ENCODE peak calls at places on chromosomes 4 and X, in eight cellular contexts. One of them, this sample, is unnamed.

GRCh38 chrX:41332408-41332987 is 1.5 kb upstream of the DDX3X start:
- DNase-seq in CD4-positive, alpha-beta memory T cell: no peak
- DNase-seq in sigmoid colon: peak; percentile 83
- DNase-seq in small intestine: no peak
- DNase-seq in IMR-90: peak; percentile 44
- DNase-seq in fibroblast of lung: peak; percentile 37
- DNase-seq in aorta: no peak
- DNase-seq in psoas muscle: no peak
- DNase-seq in this sample: no peak

GRCh38 chr4:169963998-169964397 is 62.2 kb downstream of the MFAP3L start:
- DNase-seq in aorta: no peak
- DNase-seq in CD4-positive, alpha-beta memory T cell: no peak
- DNase-seq in IMR-90: no peak
- DNase-seq in fibroblast of lung: no peak
- DNase-seq in sigmoid colon: no peak
- DNase-seq in small intestine: no peak
- DNase-seq in psoas muscle: no peak
- DNase-seq in this sample: no peak

GRCh38 chrX:110001702-110002299 is 1.1 kb upstream of the TMEM164 start:
- DNase-seq in small intestine: no peak
- DNase-seq in aorta: no peak
- DNase-seq in fibroblast of lung: no peak
- DNase-seq in CD4-positive, alpha-beta memory T cell: no peak
- DNase-seq in sigmoid colon: no peak
- DNase-seq in psoas muscle: no peak
- DNase-seq in IMR-90: no peak
- DNase-seq in this sample: no peak

GRCh38 chrX:24646745-24647182 is 383 bp downstream of the PCYT1B start:
- DNase-seq in fibroblast of lung: peak; percentile 14
- DNase-seq in psoas muscle: no peak
- DNase-seq in aorta: no peak
- DNase-seq in sigmoid colon: no peak
- DNase-seq in small intestine: no peak
- DNase-seq in IMR-90: no peak
- DNase-seq in CD4-positive, alpha-beta memory T cell: no peak
- DNase-seq in this sample: no peak

GRCh38 chrX:103616676-103617186 is 9.0 kb downstream of the TCEAL3 start:
- DNase-seq in small intestine: no peak
- DNase-seq in sigmoid colon: no peak
- DNase-seq in fibroblast of lung: no peak
- DNase-seq in aorta: no peak
- DNase-seq in CD4-positive, alpha-beta memory T cell: no peak
- DNase-seq in IMR-90: no peak
- DNase-seq in psoas muscle: no peak
- DNase-seq in this sample: no peak

GRCh38 chr4:123833156-123833555 is 436.6 kb downstream of the SPRY1 start:
- DNase-seq in IMR-90: peak; percentile 91
- DNase-seq in small intestine: no peak
- DNase-seq in psoas muscle: no peak
- DNase-seq in aorta: no peak
- DNase-seq in CD4-positive, alpha-beta memory T cell: no peak
- DNase-seq in fibroblast of lung: no peak
- DNase-seq in sigmoid colon: no peak
- DNase-seq in this sample: no peak

GRCh38 chr4:176778491-176778890 is 14.2 kb downstream of the VEGFC start:
- DNase-seq in aorta: no peak
- DNase-seq in sigmoid colon: no peak
- DNase-seq in fibroblast of lung: peak; percentile 84
- DNase-seq in IMR-90: peak; percentile 83
- DNase-seq in psoas muscle: no peak
- DNase-seq in CD4-positive, alpha-beta memory T cell: no peak
- DNase-seq in small intestine: no peak
- DNase-seq in this sample: no peak

GRCh38 chr4:5126857-5127256 is 75.6 kb downstream of the STK32B start:
- DNase-seq in fibroblast of lung: no peak
- DNase-seq in aorta: no peak
- DNase-seq in sigmoid colon: no peak
- DNase-seq in IMR-90: peak; percentile 17
- DNase-seq in small intestine: no peak
- DNase-seq in CD4-positive, alpha-beta memory T cell: no peak
- DNase-seq in psoas muscle: no peak
- DNase-seq in this sample: no peak

GRCh38 chrX:31199770-31200114 is 127.9 kb upstream of the FTHL17 start:
- DNase-seq in sigmoid colon: no peak
- DNase-seq in aorta: no peak
- DNase-seq in psoas muscle: no peak
- DNase-seq in small intestine: peak; percentile 73
- DNase-seq in fibroblast of lung: no peak
- DNase-seq in IMR-90: no peak
- DNase-seq in CD4-positive, alpha-beta memory T cell: no peak
- DNase-seq in this sample: no peak

GRCh38 chrX:24294619-24295018 is 19.2 kb downstream of the SUPT20HL2 start:
- DNase-seq in CD4-positive, alpha-beta memory T cell: no peak
- DNase-seq in fibroblast of lung: no peak
- DNase-seq in small intestine: no peak
- DNase-seq in psoas muscle: no peak
- DNase-seq in sigmoid colon: no peak
- DNase-seq in IMR-90: no peak
- DNase-seq in aorta: peak; percentile 53
- DNase-seq in this sample: peak; percentile 4

GRCh38 chr4:160498211-160498610 is 1395.3 kb downstream of the RAPGEF2 start:
- DNase-seq in small intestine: no peak
- DNase-seq in aorta: no peak
- DNase-seq in fibroblast of lung: no peak
- DNase-seq in psoas muscle: no peak
- DNase-seq in sigmoid colon: no peak
- DNase-seq in CD4-positive, alpha-beta memory T cell: no peak
- DNase-seq in IMR-90: no peak
- DNase-seq in this sample: no peak

GRCh38 chrX:72305286-72306084 is at the start of gene CITED1:
- DNase-seq in small intestine: no peak
- DNase-seq in aorta: no peak
- DNase-seq in CD4-positive, alpha-beta memory T cell: no peak
- DNase-seq in sigmoid colon: no peak
- DNase-seq in psoas muscle: no peak
- DNase-seq in IMR-90: no peak
- DNase-seq in fibroblast of lung: no peak
- DNase-seq in this sample: no peak

GRCh38 chrX:15913161-15913560 is 58.5 kb upstream of the AP1S2 start:
- DNase-seq in psoas muscle: no peak
- DNase-seq in sigmoid colon: no peak
- DNase-seq in CD4-positive, alpha-beta memory T cell: no peak
- DNase-seq in aorta: no peak
- DNase-seq in small intestine: no peak
- DNase-seq in fibroblast of lung: no peak
- DNase-seq in IMR-90: no peak
- DNase-seq in this sample: no peak

GRCh38 chrX:71579136-71579989 is 1.1 kb downstream of the GCNA start:
- DNase-seq in CD4-positive, alpha-beta memory T cell: no peak
- DNase-seq in sigmoid colon: no peak
- DNase-seq in fibroblast of lung: no peak
- DNase-seq in psoas muscle: no peak
- DNase-seq in aorta: no peak
- DNase-seq in IMR-90: no peak
- DNase-seq in small intestine: no peak
- DNase-seq in this sample: no peak

GRCh38 chr4:165873298-165874071 is 448 bp downstream of the TLL1 start:
- DNase-seq in fibroblast of lung: peak; percentile 5
- DNase-seq in aorta: peak; percentile 44
- DNase-seq in CD4-positive, alpha-beta memory T cell: no peak
- DNase-seq in IMR-90: no peak
- DNase-seq in small intestine: peak; percentile 40
- DNase-seq in sigmoid colon: peak; percentile 69
- DNase-seq in psoas muscle: peak; percentile 58
- DNase-seq in this sample: no peak

GRCh38 chr4:31620476-31620875 is 900.3 kb downstream of the PCDH7 start:
- DNase-seq in small intestine: no peak
- DNase-seq in CD4-positive, alpha-beta memory T cell: no peak
- DNase-seq in fibroblast of lung: peak; percentile 66
- DNase-seq in IMR-90: no peak
- DNase-seq in sigmoid colon: no peak
- DNase-seq in psoas muscle: no peak
- DNase-seq in aorta: no peak
- DNase-seq in this sample: no peak

GRCh38 chr4:85825937-85826678 is 351.2 kb downstream of the ARHGAP24 start:
- DNase-seq in psoas muscle: no peak
- DNase-seq in aorta: peak; percentile 42
- DNase-seq in fibroblast of lung: peak; percentile 51
- DNase-seq in small intestine: peak; percentile 48
- DNase-seq in IMR-90: peak; percentile 58
- DNase-seq in sigmoid colon: no peak
- DNase-seq in CD4-positive, alpha-beta memory T cell: no peak
- DNase-seq in this sample: no peak

GRCh38 chrX:119828446-119828845 is 24.3 kb downstream of the UPF3B start:
- DNase-seq in psoas muscle: no peak
- DNase-seq in IMR-90: no peak
- DNase-seq in CD4-positive, alpha-beta memory T cell: no peak
- DNase-seq in sigmoid colon: no peak
- DNase-seq in aorta: no peak
- DNase-seq in fibroblast of lung: no peak
- DNase-seq in small intestine: no peak
- DNase-seq in this sample: no peak

GRCh38 chr4:5812506-5813229 is 80.2 kb downstream of the CRMP1 start:
- DNase-seq in psoas muscle: no peak
- DNase-seq in fibroblast of lung: peak; percentile 79
- DNase-seq in sigmoid colon: peak; percentile 64
- DNase-seq in aorta: no peak
- DNase-seq in small intestine: peak; percentile 66
- DNase-seq in CD4-positive, alpha-beta memory T cell: no peak
- DNase-seq in IMR-90: peak; percentile 80
- DNase-seq in this sample: peak; percentile 19

GRCh38 chr4:38117614-38118013 is 157.4 kb downstream of the PTTG2 start:
- DNase-seq in aorta: no peak
- DNase-seq in fibroblast of lung: no peak
- DNase-seq in CD4-positive, alpha-beta memory T cell: no peak
- DNase-seq in IMR-90: no peak
- DNase-seq in psoas muscle: no peak
- DNase-seq in small intestine: no peak
- DNase-seq in sigmoid colon: no peak
- DNase-seq in this sample: no peak

GRCh38 chr4:38122060-38122459 is 161.9 kb downstream of the PTTG2 start:
- DNase-seq in IMR-90: no peak
- DNase-seq in CD4-positive, alpha-beta memory T cell: no peak
- DNase-seq in psoas muscle: no peak
- DNase-seq in small intestine: no peak
- DNase-seq in aorta: no peak
- DNase-seq in fibroblast of lung: no peak
- DNase-seq in sigmoid colon: no peak
- DNase-seq in this sample: no peak

GRCh38 chr4:38115601-38116000 is 155.4 kb downstream of the PTTG2 start:
- DNase-seq in small intestine: no peak
- DNase-seq in sigmoid colon: no peak
- DNase-seq in IMR-90: no peak
- DNase-seq in fibroblast of lung: no peak
- DNase-seq in aorta: no peak
- DNase-seq in CD4-positive, alpha-beta memory T cell: no peak
- DNase-seq in psoas muscle: no peak
- DNase-seq in this sample: no peak

GRCh38 chr4:38123555-38123954 is 163.4 kb downstream of the PTTG2 start:
- DNase-seq in IMR-90: no peak
- DNase-seq in fibroblast of lung: no peak
- DNase-seq in aorta: no peak
- DNase-seq in sigmoid colon: no peak
- DNase-seq in CD4-positive, alpha-beta memory T cell: no peak
- DNase-seq in psoas muscle: no peak
- DNase-seq in small intestine: no peak
- DNase-seq in this sample: no peak

DNA sequence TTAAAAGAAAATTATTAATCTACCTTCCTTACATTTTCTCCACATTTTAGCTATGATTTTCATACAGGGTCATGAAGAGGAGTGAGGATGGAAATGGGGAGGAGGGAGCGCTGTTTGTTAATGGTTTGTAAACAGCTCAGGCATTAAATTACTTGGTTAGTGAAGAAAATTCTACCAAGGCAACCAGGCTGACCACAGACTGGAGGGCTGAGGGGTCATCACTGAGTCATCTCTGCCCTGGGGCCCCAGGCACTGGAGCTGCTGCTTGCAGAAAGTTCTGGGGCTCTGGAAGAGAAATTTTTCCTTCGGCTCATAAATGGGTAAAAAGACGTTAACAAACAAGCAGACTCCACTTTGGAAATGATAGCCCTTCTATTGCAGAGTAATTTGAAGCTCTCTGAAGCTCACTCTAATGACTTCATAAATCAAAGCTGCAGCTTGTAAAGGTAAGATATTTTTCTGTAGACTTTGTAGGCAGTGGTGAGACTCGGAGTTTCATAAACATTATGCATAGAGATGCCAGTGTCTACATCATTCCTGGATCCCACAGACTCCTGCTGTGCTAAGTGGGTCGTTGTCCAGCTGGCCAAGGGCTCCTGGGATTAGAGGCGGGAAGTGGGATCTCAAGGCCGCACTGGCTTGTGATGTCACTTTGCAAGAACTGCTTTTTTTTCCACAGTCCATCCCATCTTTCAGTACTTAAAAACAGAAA is 159.6 kb downstream of the PTTG2 start:
- DNase-seq in CD4-positive, alpha-beta memory T cell: no peak
- DNase-seq in IMR-90: peak; percentile 88
- DNase-seq in psoas muscle: no peak
- DNase-seq in sigmoid colon: no peak
- DNase-seq in small intestine: no peak
- DNase-seq in aorta: no peak
- DNase-seq in fibroblast of lung: peak; percentile 84
- DNase-seq in this sample: no peak
- H3K4me3 ChIP-seq in CD4-positive, alpha-beta memory T cell: no peak overlapping the region
- H3K4me3 ChIP-seq in IMR-90: no peak overlapping the region
- H3K4me3 ChIP-seq in psoas muscle: no peak overlapping the region
- H3K4me3 ChIP-seq in sigmoid colon: no peak overlapping the region
- H3K4me3 ChIP-seq in small intestine: no peak overlapping the region
- H3K4me3 ChIP-seq in aorta: no peak overlapping the region
- H3K4me3 ChIP-seq in fibroblast of lung: no peak overlapping the region
- H3K4me3 ChIP-seq in this sample: no peak overlapping the region

GRCh38 chrX:40166582-40166981 is 68.8 kb upstream of the BCOR start:
- DNase-seq in fibroblast of lung: no peak
- DNase-seq in CD4-positive, alpha-beta memory T cell: peak; percentile 31
- DNase-seq in sigmoid colon: no peak
- DNase-seq in small intestine: no peak
- DNase-seq in aorta: no peak
- DNase-seq in IMR-90: peak; percentile 42
- DNase-seq in psoas muscle: peak; percentile 56
- DNase-seq in this sample: no peak
- H3K4me1 ChIP-seq in fibroblast of lung: peaks cover 7% of the 10 kb centered on the region
- H3K4me1 ChIP-seq in CD4-positive, alpha-beta memory T cell: peaks cover 35% of the 10 kb centered on the region
- H3K4me1 ChIP-seq in sigmoid colon: peaks cover 41% of the 10 kb centered on the region
- H3K4me1 ChIP-seq in small intestine: no peaks in the 10 kb centered on the region
- H3K4me1 ChIP-seq in aorta: no peaks in the 10 kb centered on the region
- H3K4me1 ChIP-seq in IMR-90: no peaks in the 10 kb centered on the region
- H3K4me1 ChIP-seq in psoas muscle: peaks cover 15% of the 10 kb centered on the region
- H3K4me1 ChIP-seq in this sample: peaks cover 5% of the 10 kb centered on the region

GRCh38 chr4:39319678-39320077 is 46.5 kb downstream of the RFC1 start:
- DNase-seq in small intestine: no peak
- DNase-seq in CD4-positive, alpha-beta memory T cell: no peak
- DNase-seq in IMR-90: peak; percentile 90
- DNase-seq in fibroblast of lung: peak; percentile 82
- DNase-seq in psoas muscle: no peak
- DNase-seq in aorta: no peak
- DNase-seq in sigmoid colon: no peak
- DNase-seq in this sample: no peak
- H3K4me3 ChIP-seq in small intestine: no peak overlapping the region
- H3K4me3 ChIP-seq in CD4-positive, alpha-beta memory T cell: no peak overlapping the region
- H3K4me3 ChIP-seq in IMR-90: no peak overlapping the region
- H3K4me3 ChIP-seq in fibroblast of lung: no peak overlapping the region
- H3K4me3 ChIP-seq in psoas muscle: no peak overlapping the region
- H3K4me3 ChIP-seq in aorta: no peak overlapping the region
- H3K4me3 ChIP-seq in sigmoid colon: no peak overlapping the region
- H3K4me3 ChIP-seq in this sample: no peak overlapping the region

GRCh38 chr4:88736264-88736663 is 38.6 kb upstream of the NAP1L5 start:
- DNase-seq in small intestine: no peak
- DNase-seq in sigmoid colon: no peak
- DNase-seq in fibroblast of lung: no peak
- DNase-seq in aorta: no peak
- DNase-seq in IMR-90: no peak
- DNase-seq in psoas muscle: no peak
- DNase-seq in CD4-positive, alpha-beta memory T cell: no peak
- DNase-seq in this sample: no peak
- H3K4me1 ChIP-seq in small intestine: no peaks in the 10 kb centered on the region
- H3K4me1 ChIP-seq in sigmoid colon: peaks cover 35% of the 10 kb centered on the region
- H3K4me1 ChIP-seq in fibroblast of lung: peaks cover 2% of the 10 kb centered on the region
- H3K4me1 ChIP-seq in aorta: peaks cover 8% of the 10 kb centered on the region
- H3K4me1 ChIP-seq in IMR-90: peaks cover 2% of the 10 kb centered on the region
- H3K4me1 ChIP-seq in psoas muscle: peaks cover 48% of the 10 kb centered on the region
- H3K4me1 ChIP-seq in CD4-positive, alpha-beta memory T cell: peaks cover 6% of the 10 kb centered on the region
- H3K4me1 ChIP-seq in this sample: peaks cover 14% of the 10 kb centered on the region

This sample was measured in tibial nerve.